ENCODE peak calls at places on chromosome 22, in seven cellular contexts. One of them, this sample, is unnamed.

GRCh38 chr22:32979606-32980005 is 78.6 kb downstream of the SYN3 start:
- DNase-seq in uterus: peak
- DNase-seq in foreskin keratinocyte: no peak
- DNase-seq in upper lobe of right lung: no peak
- DNase-seq in OCI-LY7: no peak
- DNase-seq in GM10248: no peak
- DNase-seq in EH: no peak
- DNase-seq in this sample: no peak

GRCh38 chr22:25160120-25160996 is 39.3 kb upstream of the CRYBB3 start:
- DNase-seq in GM10248: no peak
- DNase-seq in upper lobe of right lung: no peak
- DNase-seq in OCI-LY7: no peak
- DNase-seq in uterus: no peak
- DNase-seq in foreskin keratinocyte: no peak
- DNase-seq in EH: no peak
- DNase-seq in this sample: no peak

GRCh38 chr22:35629406-35630234 is 12.5 kb upstream of the MB start:
- DNase-seq in upper lobe of right lung: peak
- DNase-seq in uterus: peak
- DNase-seq in foreskin keratinocyte: peak
- DNase-seq in EH: peak
- DNase-seq in OCI-LY7: peak
- DNase-seq in GM10248: peak
- DNase-seq in this sample: peak

GRCh38 chr22:40451230-40451629 is 80.8 kb downstream of the SGSM3 start:
- DNase-seq in EH: no peak
- DNase-seq in GM10248: no peak
- DNase-seq in OCI-LY7: no peak
- DNase-seq in foreskin keratinocyte: no peak
- DNase-seq in uterus: no peak
- DNase-seq in upper lobe of right lung: no peak
- DNase-seq in this sample: no peak

GRCh38 chr22:49800408-49801238 is 27.1 kb downstream of the BRD1 start:
- DNase-seq in GM10248: no peak
- DNase-seq in uterus: no peak
- DNase-seq in OCI-LY7: no peak
- DNase-seq in foreskin keratinocyte: no peak
- DNase-seq in EH: no peak
- DNase-seq in upper lobe of right lung: no peak
- DNase-seq in this sample: no peak

GRCh38 chr22:34761111-34761510 is 304.8 kb upstream of the ISX start:
- DNase-seq in upper lobe of right lung: no peak
- DNase-seq in EH: peak
- DNase-seq in GM10248: no peak
- DNase-seq in foreskin keratinocyte: peak
- DNase-seq in uterus: no peak
- DNase-seq in OCI-LY7: no peak
- DNase-seq in this sample: no peak

GRCh38 chr22:21569459-21570161 is 2.1 kb downstream of the UBE2L3 start:
- DNase-seq in OCI-LY7: no peak
- DNase-seq in uterus: no peak
- DNase-seq in foreskin keratinocyte: no peak
- DNase-seq in upper lobe of right lung: no peak
- DNase-seq in EH: no peak
- DNase-seq in GM10248: peak
- DNase-seq in this sample: no peak

GRCh38 chr22:38080847-38081635 is 2.9 kb downstream of the SLC16A8 start:
- DNase-seq in upper lobe of right lung: no peak
- DNase-seq in uterus: no peak
- DNase-seq in GM10248: no peak
- DNase-seq in EH: peak
- DNase-seq in OCI-LY7: no peak
- DNase-seq in foreskin keratinocyte: no peak
- DNase-seq in this sample: peak

GRCh38 chr22:46262449-46263207 is 515 bp downstream of the PKDREJ start:
- DNase-seq in EH: no peak
- DNase-seq in upper lobe of right lung: peak
- DNase-seq in uterus: peak
- DNase-seq in GM10248: no peak
- DNase-seq in OCI-LY7: no peak
- DNase-seq in foreskin keratinocyte: no peak
- DNase-seq in this sample: peak

GRCh38 chr22:30863161-30863833 is 105.3 kb downstream of the MORC2 start:
- DNase-seq in OCI-LY7: no peak
- DNase-seq in GM10248: no peak
- DNase-seq in EH: no peak
- DNase-seq in uterus: no peak
- DNase-seq in upper lobe of right lung: peak
- DNase-seq in foreskin keratinocyte: no peak
- DNase-seq in this sample: no peak

GRCh38 chr22:46625843-46626349 is 5.7 kb downstream of the GRAMD4 start:
- DNase-seq in EH: no peak
- DNase-seq in uterus: no peak
- DNase-seq in foreskin keratinocyte: no peak
- DNase-seq in upper lobe of right lung: no peak
- DNase-seq in OCI-LY7: no peak
- DNase-seq in GM10248: no peak
- DNase-seq in this sample: no peak

GRCh38 chr22:25388866-25389540 is 169.6 kb downstream of the CRYBB2 start:
- DNase-seq in OCI-LY7: peak
- DNase-seq in EH: no peak
- DNase-seq in foreskin keratinocyte: no peak
- DNase-seq in upper lobe of right lung: no peak
- DNase-seq in uterus: no peak
- DNase-seq in GM10248: no peak
- DNase-seq in this sample: no peak

GRCh38 chr22:29461263-29461662 is 18.8 kb upstream of the NEFH start:
- DNase-seq in EH: no peak
- DNase-seq in foreskin keratinocyte: no peak
- DNase-seq in uterus: no peak
- DNase-seq in OCI-LY7: no peak
- DNase-seq in upper lobe of right lung: no peak
- DNase-seq in GM10248: no peak
- DNase-seq in this sample: no peak

GRCh38 chr22:46007848-46008261 is 30.9 kb upstream of the WNT7B start:
- DNase-seq in foreskin keratinocyte: peak
- DNase-seq in uterus: peak
- DNase-seq in OCI-LY7: no peak
- DNase-seq in upper lobe of right lung: peak
- DNase-seq in GM10248: no peak
- DNase-seq in EH: peak
- DNase-seq in this sample: peak

GRCh38 chr22:49418341-49418894 is 409.3 kb downstream of the BRD1 start:
- DNase-seq in EH: no peak
- DNase-seq in upper lobe of right lung: no peak
- DNase-seq in GM10248: no peak
- DNase-seq in foreskin keratinocyte: no peak
- DNase-seq in uterus: no peak
- DNase-seq in OCI-LY7: no peak
- DNase-seq in this sample: no peak

GRCh38 chr22:30186048-30186447 is 60.5 kb downstream of the LIF start:
- DNase-seq in EH: no peak
- DNase-seq in OCI-LY7: no peak
- DNase-seq in GM10248: no peak
- DNase-seq in foreskin keratinocyte: no peak
- DNase-seq in uterus: no peak
- DNase-seq in upper lobe of right lung: no peak
- DNase-seq in this sample: no peak

GRCh38 chr22:28316014-28316413 is 363.6 kb downstream of the TTC28 start:
- DNase-seq in upper lobe of right lung: no peak
- DNase-seq in foreskin keratinocyte: peak
- DNase-seq in OCI-LY7: no peak
- DNase-seq in GM10248: no peak
- DNase-seq in EH: no peak
- DNase-seq in uterus: no peak
- DNase-seq in this sample: no peak

GRCh38 chr22:42340695-42341383 is 70.4 kb upstream of the TCF20 start:
- DNase-seq in GM10248: no peak
- DNase-seq in foreskin keratinocyte: no peak
- DNase-seq in EH: no peak
- DNase-seq in OCI-LY7: no peak
- DNase-seq in upper lobe of right lung: no peak
- DNase-seq in uterus: peak
- DNase-seq in this sample: no peak

GRCh38 chr22:24061124-24061684 is 50.1 kb downstream of the CABIN1 start:
- DNase-seq in uterus: no peak
- DNase-seq in upper lobe of right lung: no peak
- DNase-seq in foreskin keratinocyte: no peak
- DNase-seq in EH: no peak
- DNase-seq in OCI-LY7: no peak
- DNase-seq in GM10248: no peak
- DNase-seq in this sample: no peak

GRCh38 chr22:42734406-42734805 is 13.7 kb upstream of the A4GALT start:
- DNase-seq in EH: no peak
- DNase-seq in OCI-LY7: no peak
- DNase-seq in upper lobe of right lung: no peak
- DNase-seq in uterus: no peak
- DNase-seq in GM10248: no peak
- DNase-seq in foreskin keratinocyte: no peak
- DNase-seq in this sample: no peak

GRCh38 chr22:28148816-28149465 is 229.9 kb upstream of the PITPNB start:
- DNase-seq in EH: no peak
- DNase-seq in OCI-LY7: no peak
- DNase-seq in upper lobe of right lung: no peak
- DNase-seq in uterus: no peak
- DNase-seq in foreskin keratinocyte: peak
- DNase-seq in GM10248: no peak
- DNase-seq in this sample: no peak

GRCh38 chr22:36584666-36585065 is 55.7 kb upstream of the EIF3D start:
- DNase-seq in OCI-LY7: no peak
- DNase-seq in GM10248: no peak
- DNase-seq in EH: no peak
- DNase-seq in foreskin keratinocyte: no peak
- DNase-seq in uterus: no peak
- DNase-seq in upper lobe of right lung: no peak
- DNase-seq in this sample: no peak

GRCh38 chr22:20429254-20430100 is 8.1 kb downstream of the SCARF2 start:
- DNase-seq in foreskin keratinocyte: no peak
- DNase-seq in upper lobe of right lung: peak
- DNase-seq in uterus: no peak
- DNase-seq in GM10248: peak
- DNase-seq in EH: no peak
- DNase-seq in OCI-LY7: peak
- DNase-seq in this sample: peak

GRCh38 chr22:50705219-50705691 is 32.6 kb downstream of the SHANK3 start:
- DNase-seq in foreskin keratinocyte: no peak
- DNase-seq in uterus: no peak
- DNase-seq in upper lobe of right lung: peak
- DNase-seq in OCI-LY7: no peak
- DNase-seq in GM10248: no peak
- DNase-seq in EH: no peak
- DNase-seq in this sample: peak

GRCh38 chr22:49966716-49967332 is 6.3 kb downstream of the PIM3 start:
- DNase-seq in upper lobe of right lung: peak
- DNase-seq in foreskin keratinocyte: no peak
- DNase-seq in GM10248: no peak
- DNase-seq in OCI-LY7: no peak
- DNase-seq in uterus: peak
- DNase-seq in EH: no peak
- DNase-seq in this sample: peak

GRCh38 chr22:46853191-46853590 is 90.7 kb downstream of the TBC1D22A start:
- DNase-seq in EH: no peak
- DNase-seq in OCI-LY7: no peak
- DNase-seq in foreskin keratinocyte: no peak
- DNase-seq in GM10248: no peak
- DNase-seq in uterus: no peak
- DNase-seq in upper lobe of right lung: no peak
- DNase-seq in this sample: no peak

GRCh38 chr22:45975266-45976161 is 1.4 kb downstream of the WNT7B start:
- DNase-seq in OCI-LY7: no peak
- DNase-seq in foreskin keratinocyte: no peak
- DNase-seq in uterus: no peak
- DNase-seq in GM10248: no peak
- DNase-seq in EH: no peak
- DNase-seq in upper lobe of right lung: no peak
- DNase-seq in this sample: no peak